ENCODE peak calls at places on chromosomes 3 and 15, in five cellular contexts. M is AG04450, T is K562, N is caudate nucleus, A is RWPE1. P is an unnamed sample.

GRCh38 chr15:90221251-90221900 is 12.4 kb downstream of the CIB1 start:
- DNase-seq in M (peak; percentile 53), T (peak; percentile 68), N (peak; percentile 49), A (peak; percentile 48), P (peak; percentile 79)

GRCh38 chr3:192919895-192920294 is 2.2 kb upstream of the MB21D2 start:
- DNase-seq in M (no peak), T (no peak), N (no peak), A (no peak), P (no peak)

GRCh38 chr15:32852771-32853170 is 135.0 kb downstream of the GREM1 start:
- DNase-seq in M (no peak), T (no peak), N (no peak), A (no peak), P (no peak)

GRCh38 chr15:92808611-92809063 is 91.5 kb upstream of the CHD2 start:
- DNase-seq in M (no peak), T (peak; percentile 59), N (no peak), A (no peak), P (peak; percentile 74)

GRCh38 chr3:161217496-161217895 is 3.6 kb upstream of the NMD3 start:
- DNase-seq in M (no peak), T (no peak), N (no peak), A (no peak), P (peak; percentile 7)

GRCh38 chr3:147773236-147773635 is 364.1 kb downstream of the ZIC1 start:
- DNase-seq in M (no peak), T (no peak), N (no peak), A (no peak), P (no peak)

GRCh38 chr15:81279621-81280051 is 44.3 kb downstream of the STARD5 start:
- DNase-seq in M (no peak), T (no peak), N (no peak), A (no peak), P (peak; percentile 38)

GRCh38 chr15:23467110-23467600 is 20.1 kb upstream of the GOLGA6L2 start:
- DNase-seq in M (no peak), T (peak; percentile 29), N (no peak), A (peak; percentile 36), P (peak; percentile 34)

GRCh38 chr15:70508561-70509281 is 254.6 kb downstream of the UACA start:
- DNase-seq in M (peak; percentile 63), T (no peak), N (no peak), A (peak; percentile 98), P (peak; percentile 91)

GRCh38 chr3:179977356-179977755 is 59.4 kb downstream of the PEX5L start:
- DNase-seq in M (no peak), T (no peak), N (no peak), A (no peak), P (no peak)

GRCh38 chr15:87848012-87848411 is 408.5 kb downstream of the NTRK3 start:
- DNase-seq in M (no peak), T (no peak), N (no peak), A (no peak), P (no peak)

GRCh38 chr15:33374181-33375006 is 63.6 kb downstream of the RYR3 start:
- DNase-seq in M (no peak), T (no peak), N (no peak), A (no peak), P (no peak)

GRCh38 chr3:20622304-20622703 is 436.3 kb upstream of the SGO1 start:
- DNase-seq in M (no peak), T (no peak), N (no peak), A (no peak), P (no peak)

GRCh38 chr3:181210275-181210674 is 220.7 kb upstream of the DNAJC19 start:
- DNase-seq in M (no peak), T (no peak), N (no peak), A (peak; percentile 7), P (peak; percentile 42)

GRCh38 chr15:31292391-31293020 is 34.1 kb upstream of the KLF13 start:
- DNase-seq in M (no peak), T (no peak), N (peak; percentile 49), A (no peak), P (no peak)

GRCh38 chr3:10194328-10195071 is 29.8 kb downstream of the IRAK2 start:
- DNase-seq in M (no peak), T (peak; percentile 70), N (peak; percentile 34), A (peak; percentile 37), P (peak; percentile 41)

GRCh38 chr3:49401758-49402157 is 10.0 kb downstream of the RHOA start:
- DNase-seq in M (no peak), T (no peak), N (no peak), A (no peak), P (no peak)

GRCh38 chr15:96274698-96275097 is 55.8 kb upstream of the NR2F2 start:
- DNase-seq in M (no peak), T (no peak), N (no peak), A (peak; percentile 24), P (no peak)

GRCh38 chr3:59559721-59560514 is 510.1 kb upstream of the CFAP20DC start:
- DNase-seq in M (peak; percentile 73), T (no peak), N (peak; percentile 5), A (peak; percentile 92), P (peak; percentile 92)

GRCh38 chr15:61527836-61528589 is 298.9 kb upstream of the RORA start:
- DNase-seq in M (no peak), T (no peak), N (no peak), A (no peak), P (no peak)

GRCh38 chr3:45929042-45929679 is 14.1 kb upstream of the CXCR6 start:
- DNase-seq in M (no peak), T (peak; percentile 85), N (no peak), A (peak; percentile 60), P (peak; percentile 51)

GRCh38 chr15:53658827-53659226 is 100.6 kb downstream of the WDR72 start:
- DNase-seq in M (no peak), T (no peak), N (no peak), A (no peak), P (no peak)

GRCh38 chr3:111531446-111531845 is 10.6 kb upstream of the CD96 start:
- DNase-seq in M (no peak), T (no peak), N (no peak), A (no peak), P (no peak)

GRCh38 chr3:39383913-39384664 is 919 bp downstream of the SLC25A38 start:
- DNase-seq in M (peak; percentile 67), T (peak; percentile 100), N (no peak), A (peak; percentile 94), P (peak; percentile 98)

GRCh38 chr3:128621931-128622330 is 28.7 kb downstream of the RPN1 start:
- DNase-seq in M (no peak), T (no peak), N (no peak), A (no peak), P (no peak)

DNA sequence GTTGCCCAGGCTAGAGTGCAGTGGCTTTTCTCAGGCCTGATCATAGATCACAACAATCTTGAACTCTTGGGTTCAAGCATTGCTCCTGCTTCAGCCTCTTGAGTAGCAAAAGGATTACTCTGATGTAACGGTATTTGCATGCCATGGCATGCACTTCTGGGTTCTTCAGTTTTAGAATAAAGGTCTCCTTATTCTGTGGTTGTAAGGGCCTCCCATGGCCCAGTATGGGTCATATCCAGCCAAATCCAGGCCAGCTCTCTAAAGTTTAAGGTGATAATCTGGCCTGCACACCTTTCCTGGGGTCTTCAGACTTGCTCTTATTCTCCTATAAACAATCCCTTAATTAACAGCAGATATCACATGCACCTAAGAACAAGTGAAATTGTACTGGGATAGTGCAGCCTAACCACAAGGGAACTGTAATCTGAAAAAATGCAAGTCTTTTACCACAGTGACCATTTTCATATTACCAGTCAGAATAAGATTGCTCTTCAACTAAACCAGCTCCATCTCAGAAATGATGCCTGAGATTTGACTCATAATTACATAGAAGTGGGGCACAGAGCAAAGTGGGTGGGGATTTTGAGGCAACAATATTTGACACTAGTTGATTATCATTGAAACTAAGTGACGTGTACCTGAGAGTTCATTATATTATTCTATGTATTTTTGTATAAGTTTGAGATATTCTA is 25.4 kb downstream of the COMMD2 start:
- DNase-seq in M (no peak), T (no peak), N (no peak), A (no peak), P (no peak)
- H3K27ac ChIP-seq in M (no peak overlapping the region), T (no peak overlapping the region), N (no peak overlapping the region), A (no peak overlapping the region), P (no peak overlapping the region)

GRCh38 chr3:72307438-72308105 is 522.6 kb upstream of the PROK2 start:
- DNase-seq in M (no peak), T (no peak), N (no peak), A (no peak), P (no peak)

GRCh38 chr3:72300621-72301020 is 515.7 kb upstream of the PROK2 start:
- DNase-seq in M (no peak), T (no peak), N (no peak), A (no peak), P (no peak)

GRCh38 chr3:72301779-72302178 is 516.8 kb upstream of the PROK2 start:
- DNase-seq in M (no peak), T (no peak), N (no peak), A (no peak), P (no peak)

GRCh38 chr3:72306800-72307341 is 521.9 kb upstream of the PROK2 start:
- DNase-seq in M (no peak), T (no peak), N (no peak), A (no peak), P (no peak)

DNA sequence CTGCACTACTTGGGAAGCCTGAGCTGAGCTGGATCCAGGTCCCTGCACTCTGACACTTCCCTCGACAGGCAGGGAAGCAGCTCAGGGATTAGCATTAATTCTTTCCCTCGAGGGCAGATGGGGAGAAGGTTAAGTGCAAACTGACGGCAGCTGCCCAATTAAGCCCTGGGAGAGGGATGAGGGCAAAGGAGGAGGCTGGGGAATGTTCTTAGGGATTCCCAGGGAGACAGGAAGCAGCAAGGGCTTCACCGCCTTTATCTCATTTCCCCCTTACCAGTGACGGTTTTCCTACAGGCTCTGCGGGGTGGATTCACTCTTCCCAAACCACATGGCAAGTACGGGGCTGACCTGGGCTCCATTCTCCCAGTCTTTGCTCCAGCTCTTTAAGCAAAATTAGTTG is 519.0 kb upstream of the PROK2 start:
- DNase-seq in M (no peak), T (no peak), N (no peak), A (no peak), P (no peak)
- H3K27ac ChIP-seq in M (no peak overlapping the region), T (no peak overlapping the region), N (no peak overlapping the region), A (no peak overlapping the region), P (no peak overlapping the region)

GRCh38 chr3:14376348-14377043 is 25.9 kb upstream of the SLC6A6 start:
- DNase-seq in M (no peak), T (no peak), N (no peak), A (no peak), P (peak; percentile 75)

GRCh38 chr3:14375192-14375591 is 27.2 kb upstream of the SLC6A6 start:
- DNase-seq in M (no peak), T (no peak), N (no peak), A (no peak), P (no peak)

GRCh38 chr3:14373753-14374376 is 28.5 kb upstream of the SLC6A6 start:
- DNase-seq in M (no peak), T (no peak), N (no peak), A (no peak), P (no peak)

GRCh38 chr3:14372587-14372986 is 29.8 kb upstream of the SLC6A6 start:
- DNase-seq in M (no peak), T (no peak), N (no peak), A (no peak), P (no peak)

GRCh38 chr3:14374444-14374883 is 27.9 kb upstream of the SLC6A6 start:
- DNase-seq in M (no peak), T (no peak), N (no peak), A (no peak), P (peak; percentile 73)
- H3K27ac ChIP-seq in M (no peak overlapping the region), T (no peak overlapping the region), N (no peak overlapping the region), A (no peak overlapping the region), P (peak overlapping the region; percentile 67)

DNA sequence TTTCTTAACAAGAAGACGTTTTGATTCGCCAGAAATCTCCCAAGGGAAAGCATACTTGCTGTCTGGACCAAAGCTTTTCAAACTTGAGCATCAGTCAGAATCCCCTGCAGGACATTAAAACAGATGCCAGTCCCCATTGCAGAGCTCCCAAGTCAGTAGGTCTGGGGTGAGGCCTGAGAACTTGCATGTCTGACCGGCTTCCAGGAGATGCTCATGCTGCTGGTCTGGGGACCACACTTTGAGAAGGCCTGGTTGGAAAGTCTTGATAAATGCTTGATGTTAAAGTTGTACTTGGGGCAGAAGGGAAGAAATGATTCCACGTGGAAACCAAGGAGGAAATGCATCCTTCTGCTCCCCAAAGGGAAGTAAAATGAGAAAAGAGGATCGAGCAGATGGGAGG is 24.3 kb upstream of the CAV3 start:
- DNase-seq in M (no peak), T (no peak), N (no peak), A (no peak), P (no peak)
- H3K27ac ChIP-seq in M (no peak overlapping the region), T (no peak overlapping the region), N (no peak overlapping the region), A (no peak overlapping the region), P (no peak overlapping the region)